ENCODE peak calls at places on chromosomes 6 and 20, in seven cellular contexts. B is epithelial cell of esophagus, K is suprapubic skin, A is bronchial epithelial cell, E is neural progenitor cell, G is hepatocyte, X is HFF-Myc. W is an unnamed sample.
A peak's percentile ranks its signal among the peaks of the same experiment; 100 is the strongest.

GRCh38 chr6:126307859-126308258 is 32.1 kb upstream of the CENPW start:
- DNase-seq in B (peak; percentile 86), K (no peak), A (peak; percentile 77), E (no peak), G (no peak), X (peak; percentile 30), W (no peak)

GRCh38 chr20:63972312-63973159 is 2.8 kb upstream of the ZNF512B start:
- DNase-seq in B (no peak), K (no peak), A (no peak), E (no peak), G (no peak), X (no peak), W (peak; percentile 27)

GRCh38 chr6:166464068-166464410 is 81.3 kb upstream of the MPC1 start:
- DNase-seq in B (no peak), K (no peak), A (no peak), E (no peak), G (no peak), X (no peak), W (no peak)

GRCh38 chr6:91659881-91660280 is 1073.0 kb upstream of the MAP3K7 start:
- DNase-seq in B (no peak), K (no peak), A (no peak), E (no peak), G (no peak), X (no peak), W (no peak)

GRCh38 chr6:89679215-89680120 is 40.9 kb upstream of the LYRM2 start:
- DNase-seq in B (no peak), K (no peak), A (no peak), E (no peak), G (no peak), X (no peak), W (no peak)

GRCh38 chr20:38875170-38875993 is 50.8 kb upstream of the FAM83D start:
- DNase-seq in B (no peak), K (no peak), A (no peak), E (no peak), G (no peak), X (no peak), W (no peak)

GRCh38 chr6:18244251-18244650 is 20.1 kb downstream of the DEK start:
- DNase-seq in B (no peak), K (no peak), A (no peak), E (no peak), G (no peak), X (no peak), W (no peak)

GRCh38 chr20:57672164-57672563 is 37.7 kb downstream of the PMEPA1 start:
- DNase-seq in B (no peak), K (peak; percentile 89), A (no peak), E (peak; percentile 63), G (no peak), X (no peak), W (no peak)

GRCh38 chr6:137873273-137873762 is 6.3 kb downstream of the TNFAIP3 start:
- DNase-seq in B (peak; percentile 96), K (peak; percentile 87), A (peak; percentile 97), E (no peak), G (peak; percentile 81), X (peak; percentile 50), W (no peak)

GRCh38 chr6:17714879-17715860 is 8.4 kb upstream of the NUP153 start:
- DNase-seq in B (peak; percentile 85), K (no peak), A (peak; percentile 92), E (no peak), G (peak; percentile 35), X (peak; percentile 89), W (no peak)

GRCh38 chr6:139172567-139172966 is 37.7 kb downstream of the HECA start:
- DNase-seq in B (peak; percentile 73), K (no peak), A (peak; percentile 60), E (no peak), G (no peak), X (no peak), W (no peak)

GRCh38 chr6:6851059-6851658 is 256.6 kb upstream of the RREB1 start:
- DNase-seq in B (peak; percentile 91), K (no peak), A (peak; percentile 73), E (no peak), G (peak; percentile 75), X (peak; percentile 96), W (no peak)

GRCh38 chr6:142694054-142694453 is 250.9 kb downstream of the HIVEP2 start:
- DNase-seq in B (no peak), K (no peak), A (no peak), E (no peak), G (no peak), X (no peak), W (no peak)

GRCh38 chr6:109379706-109380105 is 2.6 kb downstream of the CD164 start:
- DNase-seq in B (no peak), K (no peak), A (no peak), E (no peak), G (no peak), X (no peak), W (no peak)

GRCh38 chr20:35447082-35447789 is 8.2 kb upstream of the CEP250 start:
- DNase-seq in B (peak; percentile 80), K (peak; percentile 91), A (peak; percentile 71), E (peak; percentile 83), G (peak; percentile 88), X (peak; percentile 69), W (peak; percentile 80)

GRCh38 chr20:5614506-5614905 is 135.7 kb upstream of the SHLD1 start:
- DNase-seq in B (no peak), K (no peak), A (no peak), E (no peak), G (no peak), X (no peak), W (no peak)

GRCh38 chr6:32843321-32843978 is 397 bp downstream of the PSMB8 start:
- DNase-seq in B (no peak), K (no peak), A (no peak), E (no peak), G (no peak), X (no peak), W (peak; percentile 77)

GRCh38 chr20:10761232-10761631 is 87.4 kb upstream of the JAG1 start:
- DNase-seq in B (peak; percentile 99), K (no peak), A (peak; percentile 99), E (no peak), G (peak; percentile 29), X (no peak), W (no peak)

GRCh38 chr6:119105262-119105661 is 26.8 kb upstream of the FAM184A start:
- DNase-seq in B (peak; percentile 16), K (no peak), A (peak; percentile 27), E (no peak), G (no peak), X (no peak), W (no peak)

GRCh38 chr6:119110601-119111548 is 32.4 kb upstream of the FAM184A start:
- DNase-seq in B (peak; percentile 66), K (no peak), A (peak; percentile 58), E (peak; percentile 36), G (peak; percentile 71), X (no peak), W (peak; percentile 32)

GRCh38 chr6:119112856-119113530 is 34.5 kb upstream of the FAM184A start:
- DNase-seq in B (no peak), K (no peak), A (no peak), E (no peak), G (no peak), X (no peak), W (no peak)

GRCh38 chr6:119108076-119108475 is 29.6 kb upstream of the FAM184A start:
- DNase-seq in B (no peak), K (no peak), A (no peak), E (no peak), G (no peak), X (no peak), W (no peak)

GRCh38 chr6:119109654-119110325 is 31.3 kb upstream of the FAM184A start:
- DNase-seq in B (no peak), K (no peak), A (no peak), E (no peak), G (no peak), X (no peak), W (no peak)
- H3K4me3 ChIP-seq in B (no peak overlapping the region), K (no peak overlapping the region), A (no peak overlapping the region), E (no peak overlapping the region), G (no peak overlapping the region), X (no peak overlapping the region), W (no peak overlapping the region)

DNA sequence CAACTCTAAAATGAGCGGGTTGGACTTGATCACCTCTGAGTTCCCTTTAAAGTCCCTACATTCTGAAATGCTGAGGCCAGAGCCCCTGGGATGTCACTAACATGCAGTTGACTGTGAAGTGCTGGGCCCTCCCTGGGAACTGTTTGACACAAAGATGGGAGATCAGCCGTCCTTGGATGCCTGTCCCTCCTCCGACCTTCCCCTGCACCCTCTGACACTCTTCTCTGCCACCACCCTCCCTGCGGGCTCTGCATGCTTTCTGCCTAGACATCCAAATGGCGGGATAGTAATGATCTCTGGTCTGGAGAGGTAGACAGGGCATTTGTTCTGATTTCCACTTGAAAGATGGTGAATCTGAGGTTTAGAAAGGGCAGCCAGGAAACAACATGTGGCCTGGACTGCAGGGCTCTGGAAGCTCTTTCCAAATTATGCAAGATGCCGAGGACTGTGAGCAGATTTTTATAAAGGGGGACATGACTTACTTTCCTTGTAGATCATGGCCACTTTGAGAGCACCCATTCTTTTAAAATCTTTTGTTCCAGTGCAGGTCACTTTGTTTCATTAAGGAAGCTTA is 113.2 kb downstream of the ZDHHC14 start:
- DNase-seq in B (no peak), K (no peak), A (no peak), E (no peak), G (no peak), X (no peak), W (no peak)
- H3K4me3 ChIP-seq in B (no peak overlapping the region), K (no peak overlapping the region), A (no peak overlapping the region), E (no peak overlapping the region), G (no peak overlapping the region), X (no peak overlapping the region), W (no peak overlapping the region)

DNA sequence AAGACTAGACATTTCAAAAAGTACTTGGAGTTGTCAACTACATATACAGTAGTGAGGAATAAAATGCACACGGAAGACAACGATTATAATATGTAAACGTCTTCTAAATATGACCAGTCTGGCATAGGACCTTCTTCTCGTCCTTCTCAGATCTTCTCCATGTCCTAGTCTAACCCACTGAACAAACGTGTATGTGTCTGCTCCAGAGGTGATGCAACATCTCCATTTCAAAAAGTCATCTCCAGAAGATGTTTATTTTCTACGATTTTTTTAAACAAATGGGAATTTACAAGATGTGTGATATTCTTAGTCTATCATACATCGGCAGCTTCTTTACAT is 89.9 kb downstream of the GPX5 start:
- DNase-seq in B (no peak), K (no peak), A (no peak), E (no peak), G (no peak), X (no peak), W (no peak)
- H3K4me3 ChIP-seq in B (no peak overlapping the region), K (no peak overlapping the region), A (no peak overlapping the region), E (no peak overlapping the region), G (no peak overlapping the region), X (no peak overlapping the region), W (no peak overlapping the region)

GRCh38 chr20:32052792-32053362 is 835 bp downstream of the HCK start:
- DNase-seq in B (no peak), K (peak; percentile 75), A (no peak), E (peak; percentile 42), G (no peak), X (no peak), W (peak; percentile 93)

GRCh38 chr20:32050851-32051556 is 1.0 kb upstream of the HCK start:
- DNase-seq in B (no peak), K (no peak), A (no peak), E (peak; percentile 30), G (no peak), X (no peak), W (peak; percentile 85)

GRCh38 chr20:32050324-32050723 is 1.7 kb upstream of the HCK start:
- DNase-seq in B (no peak), K (no peak), A (no peak), E (no peak), G (no peak), X (no peak), W (no peak)

GRCh38 chr20:32052090-32052791 is at the start of gene HCK:
- DNase-seq in B (no peak), K (no peak), A (no peak), E (peak; percentile 59), G (no peak), X (no peak), W (peak; percentile 86)

GRCh38 chr20:32051720-32052089 is 337 bp upstream of the HCK start:
- DNase-seq in B (no peak), K (no peak), A (no peak), E (no peak), G (no peak), X (no peak), W (no peak)
- H3K4me3 ChIP-seq in B (no peak overlapping the region), K (peak overlapping the region; percentile 47), A (no peak overlapping the region), E (peak overlapping the region; percentile 52), G (no peak overlapping the region), X (no peak overlapping the region), W (peak overlapping the region; percentile 61)

W was measured in H7.